ENCODE peak calls at places on chromosome 22, in nine cellular contexts. B is HT1080, C is choroid plexus epithelial cell, U is SK-N-SH, O is AG10803, J is ovary, F is NCI-H774, V is astrocyte of the spinal cord, E is fibroblast of the aortic adventitia. T is an unnamed sample.

GRCh38 chr22:45777046-45777851 is 105.6 kb downstream of the ATXN10 start:
- DNase-seq in B (peak), C (peak), U (no peak), O (peak), J (no peak), F (no peak), V (peak), E (peak), T (no peak)

GRCh38 chr22:17785185-17786184 is 11.2 kb upstream of the BID start:
- DNase-seq in B (peak), C (peak), U (no peak), O (peak), J (peak), F (no peak), V (no peak), E (no peak), T (peak)

GRCh38 chr22:24758164-24758799 is 16.2 kb downstream of the PIWIL3 start:
- DNase-seq in B (peak), C (peak), U (peak), O (peak), J (peak), F (no peak), V (peak), E (peak), T (peak)

GRCh38 chr22:40121463-40121862 is 56.3 kb upstream of the TNRC6B start:
- DNase-seq in B (no peak), C (no peak), U (no peak), O (no peak), J (no peak), F (no peak), V (no peak), E (no peak), T (no peak)

GRCh38 chr22:50739894-50740293 is 1.9 kb downstream of the ACR start:
- DNase-seq in B (no peak), C (no peak), U (no peak), O (no peak), J (no peak), F (peak), V (no peak), E (no peak), T (no peak)

GRCh38 chr22:21755855-21756284 is 20.3 kb upstream of the YPEL1 start:
- DNase-seq in B (peak), C (peak), U (no peak), O (peak), J (no peak), F (no peak), V (peak), E (peak), T (no peak)

GRCh38 chr22:38177044-38177443 is 4.6 kb downstream of the PLA2G6 start:
- DNase-seq in B (no peak), C (no peak), U (no peak), O (no peak), J (no peak), F (no peak), V (no peak), E (no peak), T (no peak)

GRCh38 chr22:37007666-37008065 is 11.6 kb downstream of the TST start:
- DNase-seq in B (no peak), C (peak), U (no peak), O (no peak), J (no peak), F (no peak), V (no peak), E (no peak), T (no peak)

GRCh38 chr22:46062971-46063631 is 86.1 kb upstream of the WNT7B start:
- DNase-seq in B (no peak), C (no peak), U (peak), O (no peak), J (no peak), F (no peak), V (no peak), E (no peak), T (no peak)

GRCh38 chr22:45159652-45160462 is 3.9 kb upstream of the NUP50 start:
- DNase-seq in B (no peak), C (peak), U (no peak), O (no peak), J (no peak), F (no peak), V (no peak), E (peak), T (no peak)

GRCh38 chr22:44550666-44551491 is 52.8 kb upstream of the RTL6 start:
- DNase-seq in B (peak), C (peak), U (no peak), O (peak), J (peak), F (no peak), V (peak), E (peak), T (peak)

GRCh38 chr22:28414017-28414416 is 265.6 kb downstream of the TTC28 start:
- DNase-seq in B (no peak), C (peak), U (no peak), O (peak), J (no peak), F (no peak), V (no peak), E (peak), T (no peak)

GRCh38 chr22:21961886-21962654 is 9.4 kb upstream of the PPM1F start:
- DNase-seq in B (peak), C (peak), U (no peak), O (peak), J (no peak), F (no peak), V (peak), E (peak), T (no peak)

GRCh38 chr22:27801197-27801615 is 350 bp downstream of the MN1 start:
- DNase-seq in B (peak), C (peak), U (peak), O (no peak), J (peak), F (no peak), V (peak), E (no peak), T (no peak)

GRCh38 chr22:43624144-43624998 is 187.7 kb downstream of the EFCAB6 start:
- DNase-seq in B (peak), C (no peak), U (no peak), O (peak), J (no peak), F (no peak), V (peak), E (no peak), T (no peak)

GRCh38 chr22:40560551-40560950 is 76.0 kb downstream of the MRTFA start:
- DNase-seq in B (peak), C (peak), U (no peak), O (peak), J (no peak), F (no peak), V (peak), E (peak), T (no peak)

GRCh38 chr22:43273902-43274484 is 69.2 kb downstream of the SCUBE1 start:
- DNase-seq in B (peak), C (peak), U (peak), O (peak), J (peak), F (no peak), V (peak), E (peak), T (peak)

T was measured in NCI-H2029 treated with DMSO at 0.1 percent for 48 hours.